ENCODE peak calls at places on chromosomes 4 and X, in seven cellular contexts. One of them, this sample, is unnamed.

GRCh38 chrX:155612312-155613224 is at the start of gene TMLHE:
- DNase-seq in NCI-H748 treated with DMSO at 0.1 percent for 48 hours: peak
- DNase-seq in GM12865: peak
- DNase-seq in iPS-NIHi11: peak
- DNase-seq in heart right ventricle: peak
- DNase-seq in nucleus accumbens: peak
- DNase-seq in H54: peak
- DNase-seq in this sample: peak

GRCh38 chr4:675036-675804 is 878 bp downstream of the MYL5 start:
- DNase-seq in NCI-H748 treated with DMSO at 0.1 percent for 48 hours: no peak
- DNase-seq in GM12865: peak
- DNase-seq in iPS-NIHi11: no peak
- DNase-seq in H54: no peak
- DNase-seq in heart right ventricle: no peak
- DNase-seq in nucleus accumbens: no peak
- DNase-seq in this sample: no peak

GRCh38 chr4:157217708-157218107 is 2.8 kb upstream of the GRIA2 start:
- DNase-seq in H54: no peak
- DNase-seq in NCI-H748 treated with DMSO at 0.1 percent for 48 hours: peak
- DNase-seq in iPS-NIHi11: peak
- DNase-seq in GM12865: peak
- DNase-seq in heart right ventricle: no peak
- DNase-seq in nucleus accumbens: no peak
- DNase-seq in this sample: peak

GRCh38 chrX:79604364-79604763 is 237.2 kb upstream of the ITM2A start:
- DNase-seq in GM12865: no peak
- DNase-seq in heart right ventricle: no peak
- DNase-seq in H54: no peak
- DNase-seq in nucleus accumbens: no peak
- DNase-seq in iPS-NIHi11: no peak
- DNase-seq in NCI-H748 treated with DMSO at 0.1 percent for 48 hours: no peak
- DNase-seq in this sample: no peak

GRCh38 chrX:154596290-154596929 is 11.5 kb downstream of the CTAG1A start:
- DNase-seq in heart right ventricle: no peak
- DNase-seq in nucleus accumbens: no peak
- DNase-seq in H54: peak
- DNase-seq in iPS-NIHi11: peak
- DNase-seq in NCI-H748 treated with DMSO at 0.1 percent for 48 hours: no peak
- DNase-seq in GM12865: no peak
- DNase-seq in this sample: no peak

GRCh38 chrX:63424063-63424462 is 72.9 kb upstream of the SPIN4 start:
- DNase-seq in H54: no peak
- DNase-seq in GM12865: no peak
- DNase-seq in nucleus accumbens: no peak
- DNase-seq in heart right ventricle: no peak
- DNase-seq in iPS-NIHi11: no peak
- DNase-seq in NCI-H748 treated with DMSO at 0.1 percent for 48 hours: no peak
- DNase-seq in this sample: no peak

GRCh38 chr4:162849922-162850321 is 316.8 kb downstream of the NAF1 start:
- DNase-seq in H54: no peak
- DNase-seq in heart right ventricle: no peak
- DNase-seq in GM12865: no peak
- DNase-seq in iPS-NIHi11: no peak
- DNase-seq in NCI-H748 treated with DMSO at 0.1 percent for 48 hours: no peak
- DNase-seq in nucleus accumbens: no peak
- DNase-seq in this sample: no peak

GRCh38 chrX:3443186-3443585 is 96.7 kb upstream of the MXRA5 start:
- DNase-seq in heart right ventricle: peak
- DNase-seq in nucleus accumbens: no peak
- DNase-seq in NCI-H748 treated with DMSO at 0.1 percent for 48 hours: no peak
- DNase-seq in H54: no peak
- DNase-seq in iPS-NIHi11: no peak
- DNase-seq in GM12865: no peak
- DNase-seq in this sample: no peak

This sample was measured in MM.1S.